ENCODE peak calls at places on chromosomes 16 and 17, in four cellular contexts. R is WTC11, M is K562, H is H1. N is an unnamed sample.

GRCh38 chr17:27778193-27778592 is 22.1 kb downstream of the NOS2 start:
- DNase-seq in R (no peak), M (peak), H (no peak), N (no peak)

GRCh38 chr16:966505-966904 is 4.3 kb downstream of the LMF1 start:
- DNase-seq in R (no peak), M (no peak), H (no peak), N (no peak)

GRCh38 chr17:330993-331701 is 21.5 kb downstream of the RPH3AL start:
- DNase-seq in R (no peak), M (no peak), H (no peak), N (no peak)

GRCh38 chr16:65070831-65071230 is 51.0 kb downstream of the CDH11 start:
- DNase-seq in R (no peak), M (no peak), H (peak), N (peak)

GRCh38 chr17:8267480-8268147 is 18.5 kb downstream of the PFAS start:
- DNase-seq in R (no peak), M (no peak), H (no peak), N (no peak)

GRCh38 chr16:27365142-27366089 is 36.6 kb upstream of the IL21R start:
- DNase-seq in R (no peak), M (no peak), H (no peak), N (no peak)

GRCh38 chr17:6435051-6435450 is at the start of gene AIPL1:
- DNase-seq in R (no peak), M (no peak), H (no peak), N (no peak)

GRCh38 chr16:74603848-74604247 is 3.1 kb downstream of the GLG1 start:
- DNase-seq in R (no peak), M (no peak), H (no peak), N (no peak)

GRCh38 chr16:28131210-28131609 is 67.7 kb upstream of the GSG1L start:
- DNase-seq in R (no peak), M (no peak), H (no peak), N (no peak)

GRCh38 chr17:49990921-49991320 is 4.1 kb downstream of the DLX3 start:
- DNase-seq in R (no peak), M (no peak), H (no peak), N (peak)

GRCh38 chr17:3986270-3986938 is 22.2 kb upstream of the ATP2A3 start:
- DNase-seq in R (no peak), M (no peak), H (no peak), N (peak)

GRCh38 chr16:87160752-87161337 is 156.3 kb downstream of the C16orf95 start:
- DNase-seq in R (no peak), M (no peak), H (no peak), N (no peak)

GRCh38 chr17:19376799-19377198 is 1.5 kb upstream of the MAPK7 start:
- DNase-seq in R (no peak), M (no peak), H (no peak), N (no peak)

GRCh38 chr17:79835953-79836951 is 3.0 kb downstream of the CBX4 start:
- DNase-seq in R (peak), M (peak), H (peak), N (no peak)

GRCh38 chr16:3859875-3860274 is 20.6 kb downstream of the CREBBP start:
- DNase-seq in R (no peak), M (no peak), H (no peak), N (no peak)

GRCh38 chr16:3149630-3150345 is 15.0 kb downstream of the ZNF213 start:
- DNase-seq in R (peak), M (peak), H (no peak), N (peak)

GRCh38 chr16:72467157-72467759 is 295.3 kb upstream of the PMFBP1 start:
- DNase-seq in R (no peak), M (peak), H (no peak), N (peak)

GRCh38 chr16:13307255-13307654 is 405.9 kb downstream of the SHISA9 start:
- DNase-seq in R (no peak), M (no peak), H (no peak), N (no peak)

GRCh38 chr17:37512442-37513070 is 22.9 kb downstream of the DUSP14 start:
- DNase-seq in R (no peak), M (no peak), H (no peak), N (no peak)

GRCh38 chr17:17628388-17629008 is 37.0 kb upstream of the PEMT start:
- DNase-seq in R (no peak), M (no peak), H (no peak), N (no peak)

GRCh38 chr17:80887639-80888175 is 103.9 kb upstream of the CHMP6 start:
- DNase-seq in R (no peak), M (no peak), H (no peak), N (no peak)

GRCh38 chr17:28173801-28174200 is 131.3 kb downstream of the NLK start:
- DNase-seq in R (no peak), M (no peak), H (no peak), N (no peak)

GRCh38 chr16:19688396-19689024 is 29.5 kb downstream of the KNOP1 start:
- DNase-seq in R (no peak), M (no peak), H (no peak), N (no peak)

GRCh38 chr16:85878875-85879274 is 20.1 kb upstream of the IRF8 start:
- DNase-seq in R (no peak), M (no peak), H (no peak), N (no peak)

GRCh38 chr17:58365980-58366595 is 14.1 kb upstream of the SUPT4H1 start:
- DNase-seq in R (no peak), M (no peak), H (no peak), N (no peak)

GRCh38 chr16:31421587-31421986 is 6.6 kb downstream of the COX6A2 start:
- DNase-seq in R (no peak), M (no peak), H (no peak), N (no peak)

GRCh38 chr17:16919663-16920627 is 52.0 kb downstream of the TNFRSF13B start:
- DNase-seq in R (peak), M (no peak), H (no peak), N (no peak)

GRCh38 chr17:15240617-15241016 is 24.5 kb downstream of the PMP22 start:
- DNase-seq in R (no peak), M (no peak), H (no peak), N (no peak)

GRCh38 chr16:2195316-2196161 is 866 bp downstream of the CASKIN1 start:
- DNase-seq in R (no peak), M (no peak), H (no peak), N (peak)

GRCh38 chr17:17375826-17376225 is 72.7 kb downstream of the NT5M start:
- DNase-seq in R (no peak), M (no peak), H (no peak), N (no peak)

GRCh38 chr17:21375757-21376584 is at the start of gene KCNJ12:
- DNase-seq in R (peak), M (no peak), H (no peak), N (peak)

GRCh38 chr17:21373696-21374454 is 2.3 kb upstream of the KCNJ12 start:
- DNase-seq in R (no peak), M (no peak), H (no peak), N (no peak)

GRCh38 chr17:21373034-21373433 is 3.1 kb upstream of the KCNJ12 start:
- DNase-seq in R (no peak), M (no peak), H (no peak), N (no peak)

GRCh38 chr17:21375162-21375560 is 996 bp upstream of the KCNJ12 start:
- DNase-seq in R (no peak), M (no peak), H (no peak), N (peak)

GRCh38 chr17:21374455-21375161 is 1.5 kb upstream of the KCNJ12 start:
- DNase-seq in R (no peak), M (no peak), H (no peak), N (no peak)
- TF ChIP-seq TEAD4 in R (no peak), M (no peak), H (no peak), N (no peak)

GRCh38 chr16:10663146-10663545 is 31.6 kb downstream of the TEKT5 start:
- DNase-seq in R (no peak), M (no peak), H (no peak), N (no peak)
- TF ChIP-seq TEAD4 in R (no peak), M (no peak), H (no peak), N (no peak)

GRCh38 chr16:57480127-57480753 is 6.1 kb downstream of the DOK4 start:
- DNase-seq in R (no peak), M (peak), H (no peak), N (peak)

GRCh38 chr16:57480754-57481230 is 5.5 kb downstream of the DOK4 start:
- DNase-seq in R (no peak), M (no peak), H (no peak), N (peak)

GRCh38 chr16:57478396-57479024 is 7.8 kb downstream of the DOK4 start:
- DNase-seq in R (no peak), M (no peak), H (no peak), N (no peak)

GRCh38 chr16:57479043-57479421 is 7.3 kb downstream of the DOK4 start:
- DNase-seq in R (no peak), M (no peak), H (no peak), N (peak)

GRCh38 chr16:57479422-57480126 is 6.7 kb downstream of the DOK4 start:
- DNase-seq in R (peak), M (no peak), H (peak), N (peak)
- TF ChIP-seq TEAD4 in R (no peak), M (no peak), H (no peak), N (no peak)

GRCh38 chr16:23486480-23486879 is 23.8 kb downstream of the GGA2 start:
- DNase-seq in R (no peak), M (no peak), H (no peak), N (no peak)
- TF ChIP-seq TEAD4 in R (no peak), M (no peak), H (no peak), N (no peak)

DNA sequence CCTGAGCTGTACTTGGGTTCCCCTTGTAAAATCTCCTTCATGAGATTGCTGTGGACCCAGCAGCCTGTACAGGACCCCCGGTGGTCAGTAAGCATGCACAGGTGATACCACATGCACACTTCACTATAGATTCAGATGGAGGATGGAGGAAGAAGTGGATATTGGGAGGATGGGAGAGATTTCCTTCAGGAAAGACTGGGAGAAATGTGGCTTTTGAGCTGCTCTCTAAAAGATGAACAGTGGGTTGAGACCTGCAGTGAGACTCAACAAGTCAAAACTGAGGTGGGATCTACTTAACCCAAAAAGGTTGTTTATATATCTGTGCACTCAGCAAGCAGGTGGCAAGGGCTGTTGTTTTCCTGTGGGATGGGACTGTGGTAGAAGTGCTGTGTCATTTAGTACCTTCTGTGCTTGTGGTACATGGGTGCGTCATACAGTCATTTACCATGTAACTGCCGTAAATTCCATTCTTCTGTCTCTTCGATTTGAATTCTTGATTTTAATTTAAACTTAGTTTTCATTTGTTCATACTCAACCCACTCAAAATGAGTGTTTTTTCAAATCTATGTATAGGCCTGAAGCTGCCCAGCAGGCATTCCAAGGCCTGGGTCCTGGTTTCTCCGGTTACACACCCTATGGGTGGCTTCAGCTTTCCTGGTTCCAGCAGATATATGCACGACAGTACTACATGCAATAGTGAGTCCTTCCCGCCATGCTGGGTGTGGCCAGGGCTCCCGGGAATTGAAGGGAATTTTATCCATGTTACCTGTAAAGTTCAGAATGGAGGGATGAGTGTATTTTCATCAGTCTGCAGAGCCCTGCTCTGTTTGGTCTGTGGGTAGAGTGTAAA is 6.9 kb downstream of the HERPUD1 start:
- DNase-seq in R (no peak), M (no peak), H (no peak), N (no peak)
- TF ChIP-seq TEAD4 in R (no peak), M (no peak), H (no peak), N (no peak)

DNA sequence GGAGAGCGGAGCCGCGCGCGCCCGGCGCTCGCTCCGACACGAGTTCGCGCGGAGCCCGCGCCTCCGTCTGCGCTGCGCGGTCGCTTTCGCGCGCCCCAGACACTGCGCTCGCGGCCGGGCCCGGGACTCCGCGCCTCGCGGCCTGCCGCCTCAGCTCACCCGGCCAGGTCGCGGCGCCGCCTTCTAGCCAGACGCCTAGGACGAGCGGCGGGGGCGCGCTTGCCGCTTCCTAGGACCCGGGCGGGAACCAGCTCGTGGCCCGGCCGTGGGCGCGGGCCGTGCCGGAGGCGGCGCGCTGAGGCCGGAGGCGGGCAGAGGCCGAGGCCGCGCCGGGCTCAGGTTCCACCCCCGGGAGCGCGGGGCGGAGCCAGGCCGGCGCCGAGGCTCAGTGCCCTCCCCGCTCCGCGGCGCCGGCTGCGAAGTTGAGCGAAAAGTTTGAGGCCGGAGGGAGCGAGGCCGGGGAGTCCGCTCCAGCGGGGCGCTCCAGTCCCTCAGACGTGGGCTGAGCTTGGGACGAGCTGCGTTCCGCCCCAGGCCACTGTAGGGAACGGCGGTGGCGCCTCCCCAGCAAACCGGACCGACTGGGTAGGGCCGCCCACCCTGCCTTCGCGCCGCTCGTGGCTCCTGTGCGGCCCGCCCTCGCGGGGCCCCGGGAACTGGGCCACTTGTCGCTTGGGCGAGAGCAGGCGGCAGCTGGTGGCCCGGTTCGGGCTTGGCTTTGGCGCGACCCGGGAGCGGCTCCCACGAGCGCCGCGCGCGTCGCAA is at the start of gene SPHK1:
- DNase-seq in R (peak), M (peak), H (no peak), N (peak)
- TF ChIP-seq TEAD4 in R (no peak), M (peak), H (no peak), N (no peak)

GRCh38 chr16:58094026-58094425 is 35.2 kb downstream of the CFAP20 start:
- DNase-seq in R (no peak), M (no peak), H (no peak), N (no peak)
- TF ChIP-seq TEAD4 in R (no peak), M (no peak), H (no peak), N (no peak)

DNA sequence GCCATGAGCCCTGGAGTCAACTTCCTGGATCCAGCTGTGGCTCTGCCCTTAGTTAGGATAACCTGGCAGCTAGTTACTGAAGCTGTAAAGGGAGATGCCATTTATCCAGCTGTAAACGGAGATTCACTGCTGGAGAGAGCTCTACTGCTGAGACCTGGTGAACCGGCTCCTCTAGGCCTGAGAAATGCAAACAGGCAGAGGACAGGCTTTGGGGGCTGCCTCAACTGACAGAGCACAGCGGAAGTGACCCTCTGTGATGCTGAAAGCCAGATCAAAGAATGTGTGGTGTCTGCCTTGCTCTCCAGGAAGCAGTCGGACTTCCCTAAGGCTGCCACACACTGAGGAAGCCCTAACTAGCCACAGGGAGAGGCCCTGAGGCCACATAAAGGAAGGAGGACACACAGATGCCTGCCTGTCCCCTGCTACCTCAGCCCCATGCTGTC is 21.9 kb upstream of the GPRC5C start:
- DNase-seq in R (no peak), M (no peak), H (no peak), N (no peak)
- TF ChIP-seq TEAD4 in R (no peak), M (no peak), H (no peak), N (no peak)

GRCh38 chr17:47941998-47942490 is 673 bp downstream of the PNPO start:
- DNase-seq in R (no peak), M (no peak), H (no peak), N (peak)
- TF ChIP-seq TEAD4 in R (no peak), M (no peak), H (no peak), N (no peak)

N was measured in SK-N-SH.